ENCODE peak calls at places on chromosomes 12 and 14, in seven cellular contexts. X, H, M, C, E, K and G are unnamed samples.

GRCh38 chr14:67358914-67359313 is 690 bp downstream of the ATP6V1D start:
- DNase-seq in X (no peak), H (peak; percentile 7), M (no peak), C (no peak), E (peak; percentile 47), K (peak; percentile 23), G (no peak)

GRCh38 chr14:93977790-93978581 is 1.6 kb upstream of the ASB2 start:
- DNase-seq in X (no peak), H (peak; percentile 64), M (no peak), C (no peak), E (no peak), K (peak; percentile 42), G (no peak)

GRCh38 chr12:11539156-11539555 is 110.3 kb upstream of the ETV6 start:
- DNase-seq in X (no peak), H (no peak), M (no peak), C (no peak), E (no peak), K (no peak), G (no peak)

GRCh38 chr12:53467880-53468279 is 16.0 kb downstream of the PCBP2 start:
- DNase-seq in X (no peak), H (no peak), M (no peak), C (no peak), E (no peak), K (no peak), G (no peak)

GRCh38 chr14:77133718-77134338 is 7.8 kb downstream of the ZDHHC22 start:
- DNase-seq in X (peak; percentile 92), H (peak; percentile 79), M (peak; percentile 60), C (peak; percentile 44), E (peak; percentile 95), K (peak; percentile 60), G (no peak)

GRCh38 chr14:35277179-35277578 is 15.0 kb upstream of the PSMA6 start:
- DNase-seq in X (peak; percentile 61), H (no peak), M (no peak), C (no peak), E (no peak), K (peak; percentile 19), G (no peak)

GRCh38 chr12:66441905-66442559 is 139.7 kb downstream of the HELB start:
- DNase-seq in X (no peak), H (no peak), M (no peak), C (no peak), E (peak; percentile 51), K (no peak), G (no peak)

GRCh38 chr14:22071001-22071400 is 397.4 kb upstream of the OR4E1 start:
- DNase-seq in X (no peak), H (peak; percentile 89), M (no peak), C (no peak), E (no peak), K (no peak), G (no peak)

DNA sequence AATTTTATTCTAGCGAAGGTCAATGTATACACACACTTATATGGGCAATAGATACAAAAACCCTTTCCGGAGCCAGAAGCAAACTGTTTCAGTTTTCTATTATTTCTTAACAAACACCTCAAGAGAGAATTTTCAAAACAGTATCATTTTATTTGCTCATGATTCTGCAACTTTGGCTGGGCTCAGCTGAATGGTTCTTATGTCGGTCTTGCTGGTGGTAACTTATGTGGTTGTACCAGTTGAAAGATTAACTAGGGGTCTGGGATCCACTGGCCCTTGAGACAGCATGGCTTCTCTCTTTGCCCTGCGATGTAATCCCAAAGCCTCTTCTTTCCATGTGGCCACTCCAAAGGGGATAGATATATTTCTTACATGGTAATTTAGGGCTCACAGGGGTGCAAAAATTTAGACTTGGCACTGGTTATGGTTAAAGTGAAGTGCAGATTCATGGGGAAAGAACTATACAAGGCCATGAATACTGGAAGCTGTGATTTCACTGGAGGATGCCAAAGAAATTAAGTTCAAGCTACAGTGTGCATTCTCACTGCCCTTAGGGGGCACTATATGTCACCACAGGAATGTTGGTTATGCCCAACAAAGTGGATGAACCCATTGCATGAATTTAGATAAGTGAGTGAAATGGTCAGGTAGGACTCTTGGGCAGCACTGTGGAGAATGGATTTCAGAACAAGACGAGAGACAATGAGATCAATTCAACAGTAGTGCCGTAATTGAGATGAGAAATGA is 94.3 kb upstream of the NAV3 start:
- DNase-seq in X (no peak), H (no peak), M (no peak), C (no peak), E (no peak), K (no peak), G (no peak)
- TF ChIP-seq CTCF in X (peak; percentile 23), H (peak; percentile 6), M (no peak), C (no peak), E (no peak), K (no peak), G (no peak)

GRCh38 chr12:120737557-120738251 is 12.1 kb downstream of the ACADS start:
- DNase-seq in X (peak; percentile 81), H (no peak), M (no peak), C (no peak), E (peak; percentile 56), K (no peak), G (no peak)
- TF ChIP-seq CTCF in X (peak; percentile 60), H (no peak), M (peak; percentile 53), C (peak; percentile 46), E (peak; percentile 52), K (peak; percentile 5), G (no peak)

DNA sequence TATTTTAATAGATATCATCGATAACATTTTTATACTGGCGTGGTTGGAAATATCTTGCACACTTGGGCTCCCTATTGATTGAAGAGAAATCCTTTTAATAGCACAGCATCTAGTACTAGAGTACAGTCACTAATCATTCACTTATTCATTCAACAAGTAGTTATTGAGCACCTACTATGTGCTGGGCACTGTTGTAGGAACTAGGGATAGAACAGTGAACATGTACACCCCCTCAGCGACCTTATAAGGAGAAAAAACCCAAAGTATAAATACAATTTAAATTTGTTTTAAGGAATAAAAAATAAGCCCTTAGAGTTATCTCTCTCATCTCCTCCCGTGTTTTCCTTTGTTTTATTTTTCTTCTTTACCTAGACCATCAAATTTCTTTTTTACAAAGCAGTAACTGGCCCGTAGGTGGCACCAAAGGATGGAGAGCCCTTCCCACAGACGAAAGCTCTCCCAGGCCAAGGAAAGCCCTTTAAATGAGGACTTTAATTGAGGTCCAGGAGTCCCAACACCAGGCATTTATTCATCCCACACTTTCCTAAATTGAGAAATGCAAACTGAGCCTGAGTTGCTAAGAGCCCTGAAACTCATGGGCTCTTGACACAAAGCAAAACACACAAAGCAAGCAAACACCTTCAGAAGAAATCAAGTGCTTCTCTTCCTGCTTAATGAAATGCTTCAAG is 29.0 kb downstream of the PEBP1 start:
- DNase-seq in X (peak; percentile 60), H (peak; percentile 41), M (peak; percentile 45), C (no peak), E (peak; percentile 67), K (no peak), G (no peak)
- TF ChIP-seq CTCF in X (peak; percentile 82), H (peak; percentile 27), M (peak; percentile 69), C (peak; percentile 77), E (peak; percentile 74), K (peak; percentile 33), G (no peak)

GRCh38 chr12:6285063-6285477 is 25.4 kb upstream of the PLEKHG6 start:
- DNase-seq in X (peak; percentile 82), H (peak; percentile 77), M (peak; percentile 74), C (peak; percentile 52), E (peak; percentile 86), K (peak; percentile 48), G (no peak)
- TF ChIP-seq CTCF in X (peak; percentile 97), H (peak; percentile 69), M (peak; percentile 85), C (peak; percentile 87), E (peak; percentile 91), K (peak; percentile 95), G (peak; percentile 98)

GRCh38 chr14:58631720-58632119 is 6.0 kb upstream of the DACT1 start:
- DNase-seq in X (peak; percentile 41), H (no peak), M (no peak), C (no peak), E (peak; percentile 61), K (no peak), G (no peak)
- TF ChIP-seq CTCF in X (no peak), H (no peak), M (no peak), C (no peak), E (no peak), K (no peak), G (no peak)

GRCh38 chr14:52552063-52552988 is at the start of the genes GPR137C and TXNDC16:
- DNase-seq in X (peak; percentile 100), H (peak; percentile 99), M (peak; percentile 99), C (peak; percentile 99), E (peak; percentile 100), K (peak; percentile 100), G (peak; percentile 99)
- TF ChIP-seq CTCF in X (no peak), H (no peak), M (no peak), C (no peak), E (no peak), K (no peak), G (no peak)

GRCh38 chr14:53947452-53948180 is 9.0 kb downstream of the BMP4 start:
- DNase-seq in X (no peak), H (no peak), M (peak; percentile 60), C (peak; percentile 87), E (no peak), K (no peak), G (no peak)

GRCh38 chr14:53948181-53948884 is 8.3 kb downstream of the BMP4 start:
- DNase-seq in X (no peak), H (no peak), M (peak; percentile 17), C (no peak), E (no peak), K (no peak), G (no peak)

GRCh38 chr14:53946071-53946403 is 10.6 kb downstream of the BMP4 start:
- DNase-seq in X (no peak), H (no peak), M (no peak), C (no peak), E (peak; percentile 14), K (no peak), G (no peak)

GRCh38 chr14:53949201-53949600 is 7.4 kb downstream of the BMP4 start:
- DNase-seq in X (no peak), H (no peak), M (no peak), C (no peak), E (no peak), K (no peak), G (no peak)

GRCh38 chr14:53946404-53947400 is 9.9 kb downstream of the BMP4 start:
- DNase-seq in X (peak; percentile 59), H (no peak), M (peak; percentile 46), C (peak; percentile 47), E (peak; percentile 71), K (no peak), G (no peak)
- TF ChIP-seq CTCF in X (peak; percentile 26), H (no peak), M (no peak), C (no peak), E (peak; percentile 21), K (no peak), G (no peak)